ENCODE peak calls at places on chromosome 7, in nine cellular contexts. One of them, this sample, is unnamed.

GRCh38 chr7:55887786-55888185 is 530 bp downstream of the ZNF713 start:
- DNase-seq in activated gamma-delta T cell treated with Interleukin-2 at 50 U/mL for 16 hours: no peak
- DNase-seq in astrocyte of the hippocampus: no peak
- DNase-seq in stimulated activated CD4-positive, alpha-beta T cell treated with anti-CD3 and anti-CD28 coated beads, Interleukin-1b, Interleukin-23, amount 100 ng/mL, for 1 hour: no peak
- DNase-seq in RKO: no peak
- DNase-seq in left ventricle myocardium superior: no peak
- DNase-seq in left ventricle myocardium inferior: no peak
- DNase-seq in stimulated activated CD8-positive, alpha-beta memory T cell treated with anti-CD3 and anti-CD28 coated beads, Interleukin-4, amount 100 ng/mL, for 1 hour: no peak
- DNase-seq in IMR-90: no peak
- DNase-seq in this sample: no peak

GRCh38 chr7:114988755-114989154 is 66.9 kb downstream of the MDFIC start:
- DNase-seq in RKO: no peak
- DNase-seq in stimulated activated CD8-positive, alpha-beta memory T cell treated with anti-CD3 and anti-CD28 coated beads, Interleukin-4, amount 100 ng/mL, for 1 hour: no peak
- DNase-seq in stimulated activated CD4-positive, alpha-beta T cell treated with anti-CD3 and anti-CD28 coated beads, Interleukin-1b, Interleukin-23, amount 100 ng/mL, for 1 hour: no peak
- DNase-seq in left ventricle myocardium inferior: peak; percentile 74
- DNase-seq in left ventricle myocardium superior: peak; percentile 73
- DNase-seq in astrocyte of the hippocampus: peak; percentile 81
- DNase-seq in IMR-90: peak; percentile 83
- DNase-seq in activated gamma-delta T cell treated with Interleukin-2 at 50 U/mL for 16 hours: no peak
- DNase-seq in this sample: peak; percentile 87

GRCh38 chr7:127844707-127845331 is 186.4 kb downstream of the LRRC4 start:
- DNase-seq in IMR-90: peak; percentile 61
- DNase-seq in RKO: no peak
- DNase-seq in activated gamma-delta T cell treated with Interleukin-2 at 50 U/mL for 16 hours: no peak
- DNase-seq in left ventricle myocardium inferior: peak; percentile 40
- DNase-seq in left ventricle myocardium superior: peak; percentile 38
- DNase-seq in astrocyte of the hippocampus: peak; percentile 57
- DNase-seq in stimulated activated CD8-positive, alpha-beta memory T cell treated with anti-CD3 and anti-CD28 coated beads, Interleukin-4, amount 100 ng/mL, for 1 hour: no peak
- DNase-seq in stimulated activated CD4-positive, alpha-beta T cell treated with anti-CD3 and anti-CD28 coated beads, Interleukin-1b, Interleukin-23, amount 100 ng/mL, for 1 hour: no peak
- DNase-seq in this sample: peak; percentile 61

GRCh38 chr7:12296051-12296570 is 85.0 kb downstream of the TMEM106B start:
- DNase-seq in left ventricle myocardium superior: no peak
- DNase-seq in astrocyte of the hippocampus: no peak
- DNase-seq in activated gamma-delta T cell treated with Interleukin-2 at 50 U/mL for 16 hours: no peak
- DNase-seq in left ventricle myocardium inferior: no peak
- DNase-seq in stimulated activated CD8-positive, alpha-beta memory T cell treated with anti-CD3 and anti-CD28 coated beads, Interleukin-4, amount 100 ng/mL, for 1 hour: no peak
- DNase-seq in IMR-90: no peak
- DNase-seq in RKO: no peak
- DNase-seq in stimulated activated CD4-positive, alpha-beta T cell treated with anti-CD3 and anti-CD28 coated beads, Interleukin-1b, Interleukin-23, amount 100 ng/mL, for 1 hour: no peak
- DNase-seq in this sample: no peak

GRCh38 chr7:54811016-54811924 is 52.3 kb upstream of the SEC61G start:
- DNase-seq in activated gamma-delta T cell treated with Interleukin-2 at 50 U/mL for 16 hours: no peak
- DNase-seq in left ventricle myocardium superior: no peak
- DNase-seq in RKO: no peak
- DNase-seq in left ventricle myocardium inferior: no peak
- DNase-seq in stimulated activated CD8-positive, alpha-beta memory T cell treated with anti-CD3 and anti-CD28 coated beads, Interleukin-4, amount 100 ng/mL, for 1 hour: no peak
- DNase-seq in stimulated activated CD4-positive, alpha-beta T cell treated with anti-CD3 and anti-CD28 coated beads, Interleukin-1b, Interleukin-23, amount 100 ng/mL, for 1 hour: no peak
- DNase-seq in astrocyte of the hippocampus: peak; percentile 66
- DNase-seq in IMR-90: peak; percentile 94
- DNase-seq in this sample: no peak

GRCh38 chr7:20598479-20599419 is 16.7 kb upstream of the ABCB5 start:
- DNase-seq in RKO: peak; percentile 79
- DNase-seq in left ventricle myocardium superior: no peak
- DNase-seq in stimulated activated CD4-positive, alpha-beta T cell treated with anti-CD3 and anti-CD28 coated beads, Interleukin-1b, Interleukin-23, amount 100 ng/mL, for 1 hour: no peak
- DNase-seq in activated gamma-delta T cell treated with Interleukin-2 at 50 U/mL for 16 hours: no peak
- DNase-seq in left ventricle myocardium inferior: no peak
- DNase-seq in stimulated activated CD8-positive, alpha-beta memory T cell treated with anti-CD3 and anti-CD28 coated beads, Interleukin-4, amount 100 ng/mL, for 1 hour: no peak
- DNase-seq in IMR-90: peak; percentile 71
- DNase-seq in astrocyte of the hippocampus: peak; percentile 78
- DNase-seq in this sample: no peak

GRCh38 chr7:137846588-137847417 is at the start of gene DGKI:
- DNase-seq in stimulated activated CD8-positive, alpha-beta memory T cell treated with anti-CD3 and anti-CD28 coated beads, Interleukin-4, amount 100 ng/mL, for 1 hour: no peak
- DNase-seq in stimulated activated CD4-positive, alpha-beta T cell treated with anti-CD3 and anti-CD28 coated beads, Interleukin-1b, Interleukin-23, amount 100 ng/mL, for 1 hour: no peak
- DNase-seq in activated gamma-delta T cell treated with Interleukin-2 at 50 U/mL for 16 hours: no peak
- DNase-seq in IMR-90: no peak
- DNase-seq in left ventricle myocardium superior: no peak
- DNase-seq in astrocyte of the hippocampus: peak; percentile 59
- DNase-seq in RKO: no peak
- DNase-seq in left ventricle myocardium inferior: no peak
- DNase-seq in this sample: no peak

GRCh38 chr7:106294334-106294733 is 9.6 kb upstream of the NAMPT start:
- DNase-seq in astrocyte of the hippocampus: no peak
- DNase-seq in stimulated activated CD8-positive, alpha-beta memory T cell treated with anti-CD3 and anti-CD28 coated beads, Interleukin-4, amount 100 ng/mL, for 1 hour: no peak
- DNase-seq in IMR-90: no peak
- DNase-seq in RKO: peak; percentile 30
- DNase-seq in activated gamma-delta T cell treated with Interleukin-2 at 50 U/mL for 16 hours: no peak
- DNase-seq in left ventricle myocardium inferior: no peak
- DNase-seq in left ventricle myocardium superior: no peak
- DNase-seq in stimulated activated CD4-positive, alpha-beta T cell treated with anti-CD3 and anti-CD28 coated beads, Interleukin-1b, Interleukin-23, amount 100 ng/mL, for 1 hour: no peak
- DNase-seq in this sample: no peak

GRCh38 chr7:69643708-69644445 is 45.6 kb downstream of the AUTS2 start:
- DNase-seq in left ventricle myocardium superior: no peak
- DNase-seq in stimulated activated CD8-positive, alpha-beta memory T cell treated with anti-CD3 and anti-CD28 coated beads, Interleukin-4, amount 100 ng/mL, for 1 hour: no peak
- DNase-seq in astrocyte of the hippocampus: peak; percentile 33
- DNase-seq in left ventricle myocardium inferior: no peak
- DNase-seq in IMR-90: no peak
- DNase-seq in stimulated activated CD4-positive, alpha-beta T cell treated with anti-CD3 and anti-CD28 coated beads, Interleukin-1b, Interleukin-23, amount 100 ng/mL, for 1 hour: no peak
- DNase-seq in RKO: no peak
- DNase-seq in activated gamma-delta T cell treated with Interleukin-2 at 50 U/mL for 16 hours: no peak
- DNase-seq in this sample: peak; percentile 39

GRCh38 chr7:997404-998395 is 14.7 kb downstream of the CYP2W1 start:
- DNase-seq in stimulated activated CD8-positive, alpha-beta memory T cell treated with anti-CD3 and anti-CD28 coated beads, Interleukin-4, amount 100 ng/mL, for 1 hour: no peak
- DNase-seq in left ventricle myocardium inferior: no peak
- DNase-seq in activated gamma-delta T cell treated with Interleukin-2 at 50 U/mL for 16 hours: no peak
- DNase-seq in left ventricle myocardium superior: no peak
- DNase-seq in RKO: no peak
- DNase-seq in astrocyte of the hippocampus: no peak
- DNase-seq in stimulated activated CD4-positive, alpha-beta T cell treated with anti-CD3 and anti-CD28 coated beads, Interleukin-1b, Interleukin-23, amount 100 ng/mL, for 1 hour: no peak
- DNase-seq in IMR-90: no peak
- DNase-seq in this sample: no peak

GRCh38 chr7:1665721-1666250 is 4.3 kb upstream of the ELFN1 start:
- DNase-seq in astrocyte of the hippocampus: peak; percentile 72
- DNase-seq in activated gamma-delta T cell treated with Interleukin-2 at 50 U/mL for 16 hours: no peak
- DNase-seq in stimulated activated CD8-positive, alpha-beta memory T cell treated with anti-CD3 and anti-CD28 coated beads, Interleukin-4, amount 100 ng/mL, for 1 hour: no peak
- DNase-seq in stimulated activated CD4-positive, alpha-beta T cell treated with anti-CD3 and anti-CD28 coated beads, Interleukin-1b, Interleukin-23, amount 100 ng/mL, for 1 hour: no peak
- DNase-seq in left ventricle myocardium superior: peak; percentile 70
- DNase-seq in RKO: no peak
- DNase-seq in IMR-90: peak; percentile 4
- DNase-seq in left ventricle myocardium inferior: peak; percentile 56
- DNase-seq in this sample: peak; percentile 27

GRCh38 chr7:157688439-157689268 is 351.9 kb downstream of the DNAJB6 start:
- DNase-seq in IMR-90: no peak
- DNase-seq in activated gamma-delta T cell treated with Interleukin-2 at 50 U/mL for 16 hours: no peak
- DNase-seq in RKO: no peak
- DNase-seq in astrocyte of the hippocampus: peak; percentile 26
- DNase-seq in stimulated activated CD4-positive, alpha-beta T cell treated with anti-CD3 and anti-CD28 coated beads, Interleukin-1b, Interleukin-23, amount 100 ng/mL, for 1 hour: no peak
- DNase-seq in stimulated activated CD8-positive, alpha-beta memory T cell treated with anti-CD3 and anti-CD28 coated beads, Interleukin-4, amount 100 ng/mL, for 1 hour: no peak
- DNase-seq in left ventricle myocardium superior: no peak
- DNase-seq in left ventricle myocardium inferior: no peak
- DNase-seq in this sample: no peak

GRCh38 chr7:159022238-159022993 is 122.3 kb downstream of the VIPR2 start:
- DNase-seq in activated gamma-delta T cell treated with Interleukin-2 at 50 U/mL for 16 hours: no peak
- DNase-seq in astrocyte of the hippocampus: no peak
- DNase-seq in left ventricle myocardium superior: no peak
- DNase-seq in IMR-90: no peak
- DNase-seq in stimulated activated CD8-positive, alpha-beta memory T cell treated with anti-CD3 and anti-CD28 coated beads, Interleukin-4, amount 100 ng/mL, for 1 hour: no peak
- DNase-seq in left ventricle myocardium inferior: no peak
- DNase-seq in RKO: no peak
- DNase-seq in stimulated activated CD4-positive, alpha-beta T cell treated with anti-CD3 and anti-CD28 coated beads, Interleukin-1b, Interleukin-23, amount 100 ng/mL, for 1 hour: no peak
- DNase-seq in this sample: no peak

GRCh38 chr7:46525876-46526275 is 604.8 kb upstream of the IGFBP3 start:
- DNase-seq in stimulated activated CD4-positive, alpha-beta T cell treated with anti-CD3 and anti-CD28 coated beads, Interleukin-1b, Interleukin-23, amount 100 ng/mL, for 1 hour: no peak
- DNase-seq in left ventricle myocardium inferior: no peak
- DNase-seq in RKO: no peak
- DNase-seq in activated gamma-delta T cell treated with Interleukin-2 at 50 U/mL for 16 hours: no peak
- DNase-seq in astrocyte of the hippocampus: peak; percentile 73
- DNase-seq in left ventricle myocardium superior: no peak
- DNase-seq in stimulated activated CD8-positive, alpha-beta memory T cell treated with anti-CD3 and anti-CD28 coated beads, Interleukin-4, amount 100 ng/mL, for 1 hour: no peak
- DNase-seq in IMR-90: no peak
- DNase-seq in this sample: no peak

GRCh38 chr7:69967152-69967591 is 368.9 kb downstream of the AUTS2 start:
- DNase-seq in activated gamma-delta T cell treated with Interleukin-2 at 50 U/mL for 16 hours: no peak
- DNase-seq in RKO: no peak
- DNase-seq in IMR-90: no peak
- DNase-seq in stimulated activated CD8-positive, alpha-beta memory T cell treated with anti-CD3 and anti-CD28 coated beads, Interleukin-4, amount 100 ng/mL, for 1 hour: no peak
- DNase-seq in stimulated activated CD4-positive, alpha-beta T cell treated with anti-CD3 and anti-CD28 coated beads, Interleukin-1b, Interleukin-23, amount 100 ng/mL, for 1 hour: no peak
- DNase-seq in astrocyte of the hippocampus: peak; percentile 71
- DNase-seq in left ventricle myocardium inferior: peak; percentile 51
- DNase-seq in left ventricle myocardium superior: peak; percentile 47
- DNase-seq in this sample: peak; percentile 53

GRCh38 chr7:41916450-41916927 is 213.6 kb upstream of the INHBA start:
- DNase-seq in astrocyte of the hippocampus: peak; percentile 92
- DNase-seq in stimulated activated CD8-positive, alpha-beta memory T cell treated with anti-CD3 and anti-CD28 coated beads, Interleukin-4, amount 100 ng/mL, for 1 hour: no peak
- DNase-seq in RKO: peak; percentile 51
- DNase-seq in left ventricle myocardium superior: no peak
- DNase-seq in stimulated activated CD4-positive, alpha-beta T cell treated with anti-CD3 and anti-CD28 coated beads, Interleukin-1b, Interleukin-23, amount 100 ng/mL, for 1 hour: no peak
- DNase-seq in left ventricle myocardium inferior: no peak
- DNase-seq in IMR-90: peak; percentile 99
- DNase-seq in activated gamma-delta T cell treated with Interleukin-2 at 50 U/mL for 16 hours: no peak
- DNase-seq in this sample: peak; percentile 8

GRCh38 chr7:142753366-142753765 is 4.1 kb downstream of the PRSS1 start:
- DNase-seq in stimulated activated CD8-positive, alpha-beta memory T cell treated with anti-CD3 and anti-CD28 coated beads, Interleukin-4, amount 100 ng/mL, for 1 hour: no peak
- DNase-seq in left ventricle myocardium superior: no peak
- DNase-seq in stimulated activated CD4-positive, alpha-beta T cell treated with anti-CD3 and anti-CD28 coated beads, Interleukin-1b, Interleukin-23, amount 100 ng/mL, for 1 hour: no peak
- DNase-seq in IMR-90: no peak
- DNase-seq in left ventricle myocardium inferior: no peak
- DNase-seq in astrocyte of the hippocampus: no peak
- DNase-seq in RKO: no peak
- DNase-seq in activated gamma-delta T cell treated with Interleukin-2 at 50 U/mL for 16 hours: no peak
- DNase-seq in this sample: no peak

GRCh38 chr7:81501220-81501619 is 268.6 kb downstream of the HGF start:
- DNase-seq in left ventricle myocardium superior: no peak
- DNase-seq in IMR-90: peak; percentile 81
- DNase-seq in activated gamma-delta T cell treated with Interleukin-2 at 50 U/mL for 16 hours: no peak
- DNase-seq in stimulated activated CD4-positive, alpha-beta T cell treated with anti-CD3 and anti-CD28 coated beads, Interleukin-1b, Interleukin-23, amount 100 ng/mL, for 1 hour: no peak
- DNase-seq in astrocyte of the hippocampus: peak; percentile 45
- DNase-seq in RKO: peak; percentile 83
- DNase-seq in stimulated activated CD8-positive, alpha-beta memory T cell treated with anti-CD3 and anti-CD28 coated beads, Interleukin-4, amount 100 ng/mL, for 1 hour: no peak
- DNase-seq in left ventricle myocardium inferior: no peak
- DNase-seq in this sample: no peak

GRCh38 chr7:117008849-117009531 is 55.7 kb downstream of the ST7 start:
- DNase-seq in activated gamma-delta T cell treated with Interleukin-2 at 50 U/mL for 16 hours: peak; percentile 6
- DNase-seq in stimulated activated CD8-positive, alpha-beta memory T cell treated with anti-CD3 and anti-CD28 coated beads, Interleukin-4, amount 100 ng/mL, for 1 hour: no peak
- DNase-seq in stimulated activated CD4-positive, alpha-beta T cell treated with anti-CD3 and anti-CD28 coated beads, Interleukin-1b, Interleukin-23, amount 100 ng/mL, for 1 hour: no peak
- DNase-seq in left ventricle myocardium inferior: no peak
- DNase-seq in IMR-90: peak; percentile 69
- DNase-seq in RKO: no peak
- DNase-seq in astrocyte of the hippocampus: peak; percentile 75
- DNase-seq in left ventricle myocardium superior: no peak
- DNase-seq in this sample: no peak

GRCh38 chr7:99224263-99224947 is 16.5 kb upstream of the KPNA7 start:
- DNase-seq in astrocyte of the hippocampus: peak; percentile 53
- DNase-seq in left ventricle myocardium inferior: no peak
- DNase-seq in activated gamma-delta T cell treated with Interleukin-2 at 50 U/mL for 16 hours: no peak
- DNase-seq in IMR-90: peak; percentile 51
- DNase-seq in stimulated activated CD4-positive, alpha-beta T cell treated with anti-CD3 and anti-CD28 coated beads, Interleukin-1b, Interleukin-23, amount 100 ng/mL, for 1 hour: no peak
- DNase-seq in RKO: peak; percentile 87
- DNase-seq in stimulated activated CD8-positive, alpha-beta memory T cell treated with anti-CD3 and anti-CD28 coated beads, Interleukin-4, amount 100 ng/mL, for 1 hour: no peak
- DNase-seq in left ventricle myocardium superior: no peak
- DNase-seq in this sample: peak; percentile 54

GRCh38 chr7:34837316-34837715 is 179.3 kb downstream of the NPSR1 start:
- DNase-seq in left ventricle myocardium inferior: no peak
- DNase-seq in activated gamma-delta T cell treated with Interleukin-2 at 50 U/mL for 16 hours: no peak
- DNase-seq in stimulated activated CD8-positive, alpha-beta memory T cell treated with anti-CD3 and anti-CD28 coated beads, Interleukin-4, amount 100 ng/mL, for 1 hour: no peak
- DNase-seq in astrocyte of the hippocampus: no peak
- DNase-seq in IMR-90: no peak
- DNase-seq in left ventricle myocardium superior: no peak
- DNase-seq in RKO: no peak
- DNase-seq in stimulated activated CD4-positive, alpha-beta T cell treated with anti-CD3 and anti-CD28 coated beads, Interleukin-1b, Interleukin-23, amount 100 ng/mL, for 1 hour: no peak
- DNase-seq in this sample: no peak

GRCh38 chr7:142855756-142856564 is 1.1 kb downstream of the EPHB6 start:
- DNase-seq in IMR-90: no peak
- DNase-seq in RKO: no peak
- DNase-seq in astrocyte of the hippocampus: peak; percentile 28
- DNase-seq in left ventricle myocardium inferior: peak; percentile 56
- DNase-seq in stimulated activated CD8-positive, alpha-beta memory T cell treated with anti-CD3 and anti-CD28 coated beads, Interleukin-4, amount 100 ng/mL, for 1 hour: no peak
- DNase-seq in activated gamma-delta T cell treated with Interleukin-2 at 50 U/mL for 16 hours: no peak
- DNase-seq in stimulated activated CD4-positive, alpha-beta T cell treated with anti-CD3 and anti-CD28 coated beads, Interleukin-1b, Interleukin-23, amount 100 ng/mL, for 1 hour: no peak
- DNase-seq in left ventricle myocardium superior: peak; percentile 62
- DNase-seq in this sample: no peak

GRCh38 chr7:26574476-26574875 is 282.8 kb downstream of the SNX10 start:
- DNase-seq in stimulated activated CD4-positive, alpha-beta T cell treated with anti-CD3 and anti-CD28 coated beads, Interleukin-1b, Interleukin-23, amount 100 ng/mL, for 1 hour: no peak
- DNase-seq in IMR-90: no peak
- DNase-seq in activated gamma-delta T cell treated with Interleukin-2 at 50 U/mL for 16 hours: no peak
- DNase-seq in left ventricle myocardium superior: no peak
- DNase-seq in astrocyte of the hippocampus: no peak
- DNase-seq in stimulated activated CD8-positive, alpha-beta memory T cell treated with anti-CD3 and anti-CD28 coated beads, Interleukin-4, amount 100 ng/mL, for 1 hour: no peak
- DNase-seq in left ventricle myocardium inferior: no peak
- DNase-seq in RKO: peak; percentile 9
- DNase-seq in this sample: no peak

GRCh38 chr7:29265208-29265923 is 70.8 kb downstream of the CHN2 start:
- DNase-seq in stimulated activated CD4-positive, alpha-beta T cell treated with anti-CD3 and anti-CD28 coated beads, Interleukin-1b, Interleukin-23, amount 100 ng/mL, for 1 hour: no peak
- DNase-seq in astrocyte of the hippocampus: peak; percentile 55
- DNase-seq in left ventricle myocardium superior: no peak
- DNase-seq in activated gamma-delta T cell treated with Interleukin-2 at 50 U/mL for 16 hours: no peak
- DNase-seq in IMR-90: no peak
- DNase-seq in left ventricle myocardium inferior: no peak
- DNase-seq in RKO: peak; percentile 32
- DNase-seq in stimulated activated CD8-positive, alpha-beta memory T cell treated with anti-CD3 and anti-CD28 coated beads, Interleukin-4, amount 100 ng/mL, for 1 hour: no peak
- DNase-seq in this sample: no peak

GRCh38 chr7:136183981-136184380 is 206.8 kb upstream of the MTPN start:
- DNase-seq in left ventricle myocardium inferior: no peak
- DNase-seq in activated gamma-delta T cell treated with Interleukin-2 at 50 U/mL for 16 hours: no peak
- DNase-seq in stimulated activated CD8-positive, alpha-beta memory T cell treated with anti-CD3 and anti-CD28 coated beads, Interleukin-4, amount 100 ng/mL, for 1 hour: no peak
- DNase-seq in IMR-90: peak; percentile 10
- DNase-seq in left ventricle myocardium superior: no peak
- DNase-seq in RKO: peak; percentile 22
- DNase-seq in stimulated activated CD4-positive, alpha-beta T cell treated with anti-CD3 and anti-CD28 coated beads, Interleukin-1b, Interleukin-23, amount 100 ng/mL, for 1 hour: no peak
- DNase-seq in astrocyte of the hippocampus: peak; percentile 6
- DNase-seq in this sample: no peak

GRCh38 chr7:156903232-156903909 is 10.4 kb upstream of the LMBR1 start:
- DNase-seq in RKO: peak; percentile 60
- DNase-seq in IMR-90: peak; percentile 19
- DNase-seq in left ventricle myocardium inferior: peak; percentile 47
- DNase-seq in stimulated activated CD8-positive, alpha-beta memory T cell treated with anti-CD3 and anti-CD28 coated beads, Interleukin-4, amount 100 ng/mL, for 1 hour: peak; percentile 20
- DNase-seq in activated gamma-delta T cell treated with Interleukin-2 at 50 U/mL for 16 hours: peak; percentile 59
- DNase-seq in stimulated activated CD4-positive, alpha-beta T cell treated with anti-CD3 and anti-CD28 coated beads, Interleukin-1b, Interleukin-23, amount 100 ng/mL, for 1 hour: no peak
- DNase-seq in astrocyte of the hippocampus: peak; percentile 76
- DNase-seq in left ventricle myocardium superior: no peak
- DNase-seq in this sample: peak; percentile 77

GRCh38 chr7:36021367-36021766 is 131.7 kb upstream of the EEPD1 start:
- DNase-seq in IMR-90: no peak
- DNase-seq in stimulated activated CD4-positive, alpha-beta T cell treated with anti-CD3 and anti-CD28 coated beads, Interleukin-1b, Interleukin-23, amount 100 ng/mL, for 1 hour: no peak
- DNase-seq in activated gamma-delta T cell treated with Interleukin-2 at 50 U/mL for 16 hours: no peak
- DNase-seq in left ventricle myocardium inferior: no peak
- DNase-seq in RKO: no peak
- DNase-seq in astrocyte of the hippocampus: peak; percentile 22
- DNase-seq in stimulated activated CD8-positive, alpha-beta memory T cell treated with anti-CD3 and anti-CD28 coated beads, Interleukin-4, amount 100 ng/mL, for 1 hour: no peak
- DNase-seq in left ventricle myocardium superior: no peak
- DNase-seq in this sample: peak; percentile 18

GRCh38 chr7:20241491-20242261 is 24.5 kb upstream of the MACC1 start:
- DNase-seq in RKO: no peak
- DNase-seq in left ventricle myocardium superior: no peak
- DNase-seq in stimulated activated CD8-positive, alpha-beta memory T cell treated with anti-CD3 and anti-CD28 coated beads, Interleukin-4, amount 100 ng/mL, for 1 hour: no peak
- DNase-seq in stimulated activated CD4-positive, alpha-beta T cell treated with anti-CD3 and anti-CD28 coated beads, Interleukin-1b, Interleukin-23, amount 100 ng/mL, for 1 hour: no peak
- DNase-seq in astrocyte of the hippocampus: peak; percentile 95
- DNase-seq in left ventricle myocardium inferior: no peak
- DNase-seq in IMR-90: peak; percentile 68
- DNase-seq in activated gamma-delta T cell treated with Interleukin-2 at 50 U/mL for 16 hours: no peak
- DNase-seq in this sample: no peak

GRCh38 chr7:69800495-69800894 is 202.2 kb downstream of the AUTS2 start:
- DNase-seq in astrocyte of the hippocampus: peak; percentile 22
- DNase-seq in left ventricle myocardium inferior: no peak
- DNase-seq in activated gamma-delta T cell treated with Interleukin-2 at 50 U/mL for 16 hours: no peak
- DNase-seq in left ventricle myocardium superior: no peak
- DNase-seq in RKO: no peak
- DNase-seq in stimulated activated CD8-positive, alpha-beta memory T cell treated with anti-CD3 and anti-CD28 coated beads, Interleukin-4, amount 100 ng/mL, for 1 hour: no peak
- DNase-seq in stimulated activated CD4-positive, alpha-beta T cell treated with anti-CD3 and anti-CD28 coated beads, Interleukin-1b, Interleukin-23, amount 100 ng/mL, for 1 hour: no peak
- DNase-seq in IMR-90: no peak
- DNase-seq in this sample: peak; percentile 80

GRCh38 chr7:55249332-55249731 is 115.8 kb upstream of the LANCL2 start:
- DNase-seq in left ventricle myocardium superior: no peak
- DNase-seq in RKO: no peak
- DNase-seq in activated gamma-delta T cell treated with Interleukin-2 at 50 U/mL for 16 hours: no peak
- DNase-seq in astrocyte of the hippocampus: no peak
- DNase-seq in left ventricle myocardium inferior: no peak
- DNase-seq in stimulated activated CD4-positive, alpha-beta T cell treated with anti-CD3 and anti-CD28 coated beads, Interleukin-1b, Interleukin-23, amount 100 ng/mL, for 1 hour: no peak
- DNase-seq in IMR-90: no peak
- DNase-seq in stimulated activated CD8-positive, alpha-beta memory T cell treated with anti-CD3 and anti-CD28 coated beads, Interleukin-4, amount 100 ng/mL, for 1 hour: no peak
- DNase-seq in this sample: no peak

GRCh38 chr7:152130658-152131590 is 105.5 kb downstream of the GALNT11 start:
- DNase-seq in stimulated activated CD8-positive, alpha-beta memory T cell treated with anti-CD3 and anti-CD28 coated beads, Interleukin-4, amount 100 ng/mL, for 1 hour: no peak
- DNase-seq in RKO: no peak
- DNase-seq in left ventricle myocardium superior: no peak
- DNase-seq in activated gamma-delta T cell treated with Interleukin-2 at 50 U/mL for 16 hours: no peak
- DNase-seq in IMR-90: no peak
- DNase-seq in stimulated activated CD4-positive, alpha-beta T cell treated with anti-CD3 and anti-CD28 coated beads, Interleukin-1b, Interleukin-23, amount 100 ng/mL, for 1 hour: no peak
- DNase-seq in left ventricle myocardium inferior: no peak
- DNase-seq in astrocyte of the hippocampus: no peak
- DNase-seq in this sample: no peak